ENCODE peak calls at places on chromosomes 13 and 19, in seven cellular contexts. D is activated naive CD4-positive, alpha-beta T cell; A is Peyer's patch; S is cardiac muscle cell; O is Karpas-422; W is effector memory CD4-positive, alpha-beta T cell; T is GF-D8. K is an unnamed sample.

GRCh38 chr19:18387395-18387794 is 1.4 kb downstream of the GDF15 start:
- DNase-seq in D (no peak), A (no peak), S (no peak), O (no peak), W (no peak), T (no peak), K (no peak)

GRCh38 chr19:48290341-48290922 is 20.6 kb downstream of the ZNF114 start:
- DNase-seq in D (no peak), A (no peak), S (peak; percentile 46), O (no peak), W (no peak), T (no peak), K (no peak)

GRCh38 chr19:39833160-39833463 is 850 bp downstream of the DYRK1B start:
- DNase-seq in D (no peak), A (no peak), S (no peak), O (no peak), W (no peak), T (no peak), K (no peak)

GRCh38 chr13:65733110-65733509 is 1497.0 kb downstream of the PCDH9 start:
- DNase-seq in D (no peak), A (no peak), S (no peak), O (no peak), W (no peak), T (no peak), K (no peak)

GRCh38 chr19:54136086-54136863 is 1.3 kb upstream of the CNOT3 start:
- DNase-seq in D (no peak), A (no peak), S (no peak), O (no peak), W (no peak), T (no peak), K (no peak)

GRCh38 chr13:80312012-80312704 is 28.8 kb downstream of the SPRY2 start:
- DNase-seq in D (no peak), A (no peak), S (no peak), O (no peak), W (no peak), T (no peak), K (no peak)

GRCh38 chr19:16208064-16208759 is 10.5 kb downstream of the AP1M1 start:
- DNase-seq in D (no peak), A (no peak), S (no peak), O (no peak), W (no peak), T (no peak), K (no peak)

GRCh38 chr19:4523306-4524110 is 5.2 kb upstream of the PLIN4 start:
- DNase-seq in D (no peak), A (peak; percentile 62), S (peak; percentile 63), O (peak; percentile 64), W (no peak), T (no peak), K (peak; percentile 70)

GRCh38 chr19:53818756-53819155 is 5.4 kb downstream of the NLRP12 start:
- DNase-seq in D (no peak), A (no peak), S (no peak), O (no peak), W (no peak), T (no peak), K (no peak)

GRCh38 chr19:42132851-42133528 is 744 bp upstream of the POU2F2 start:
- DNase-seq in D (peak; percentile 76), A (peak; percentile 84), S (peak; percentile 44), O (peak; percentile 94), W (peak; percentile 77), T (no peak), K (peak; percentile 81)

GRCh38 chr13:31090921-31091624 is 70.6 kb downstream of the HSPH1 start:
- DNase-seq in D (no peak), A (no peak), S (peak; percentile 53), O (no peak), W (no peak), T (no peak), K (no peak)

GRCh38 chr19:29381353-29382203 is 144.2 kb upstream of the VSTM2B start:
- DNase-seq in D (no peak), A (peak; percentile 11), S (no peak), O (no peak), W (no peak), T (no peak), K (peak; percentile 39)

GRCh38 chr19:23351806-23352205 is 43.5 kb downstream of the ZNF91 start:
- DNase-seq in D (no peak), A (no peak), S (no peak), O (no peak), W (no peak), T (no peak), K (no peak)

GRCh38 chr19:53549354-53549753 is 11.4 kb downstream of the ZNF331 start:
- DNase-seq in D (no peak), A (no peak), S (peak; percentile 91), O (no peak), W (no peak), T (peak; percentile 24), K (no peak)

GRCh38 chr13:107457686-107458085 is 757.6 kb downstream of the LIG4 start:
- DNase-seq in D (no peak), A (no peak), S (no peak), O (no peak), W (no peak), T (no peak), K (no peak)

GRCh38 chr13:23443110-23443509 is 9.6 kb upstream of the SACS start:
- DNase-seq in D (no peak), A (no peak), S (no peak), O (peak; percentile 86), W (no peak), T (no peak), K (no peak)

GRCh38 chr19:18700501-18701249 is 17.2 kb downstream of the CRTC1 start:
- DNase-seq in D (peak; percentile 43), A (peak; percentile 74), S (peak; percentile 53), O (peak; percentile 81), W (peak; percentile 54), T (peak; percentile 28), K (no peak)

GRCh38 chr13:57630661-57631606 is 610 bp upstream of the PCDH17 start:
- DNase-seq in D (no peak), A (no peak), S (peak; percentile 5), O (no peak), W (no peak), T (no peak), K (no peak)

GRCh38 chr19:1768248-1768647 is 14.9 kb downstream of the ONECUT3 start:
- DNase-seq in D (no peak), A (no peak), S (peak; percentile 22), O (no peak), W (no peak), T (no peak), K (no peak)

GRCh38 chr13:30107126-30107525 is 200.2 kb downstream of the KATNAL1 start:
- DNase-seq in D (no peak), A (no peak), S (no peak), O (no peak), W (no peak), T (no peak), K (no peak)

GRCh38 chr13:40974460-40975407 is 44.4 kb downstream of the ELF1 start:
- DNase-seq in D (no peak), A (no peak), S (peak; percentile 89), O (peak; percentile 83), W (peak; percentile 39), T (peak; percentile 94), K (no peak)

GRCh38 chr13:97726664-97727235 is 226.7 kb upstream of the IPO5 start:
- DNase-seq in D (no peak), A (no peak), S (peak; percentile 94), O (no peak), W (no peak), T (no peak), K (no peak)

GRCh38 chr13:85314686-85315085 is 484.5 kb downstream of the SLITRK6 start:
- DNase-seq in D (no peak), A (no peak), S (no peak), O (no peak), W (no peak), T (no peak), K (no peak)

GRCh38 chr19:41323430-41324125 is 13.6 kb downstream of the CCDC97 start:
- DNase-seq in D (no peak), A (no peak), S (peak; percentile 97), O (no peak), W (no peak), T (peak; percentile 73), K (no peak)

GRCh38 chr13:43569688-43570087 is 217.1 kb downstream of the ENOX1 start:
- DNase-seq in D (no peak), A (no peak), S (no peak), O (no peak), W (no peak), T (no peak), K (no peak)

GRCh38 chr19:50050406-50051223 is 24.8 kb downstream of the ZNF473 start:
- DNase-seq in D (peak; percentile 22), A (peak; percentile 78), S (peak; percentile 85), O (peak; percentile 87), W (peak; percentile 81), T (no peak), K (peak; percentile 74)

GRCh38 chr19:14479985-14480694 is 5.0 kb upstream of the PTGER1 start:
- DNase-seq in D (peak; percentile 58), A (no peak), S (peak; percentile 43), O (peak; percentile 87), W (peak; percentile 51), T (no peak), K (peak; percentile 85)

GRCh38 chr19:44112802-44113137 is 429 bp upstream of the ZNF225 start:
- DNase-seq in D (no peak), A (no peak), S (no peak), O (peak; percentile 42), W (no peak), T (no peak), K (no peak)

GRCh38 chr13:113775451-113776145 is 16.6 kb downstream of the TMEM255B start:
- DNase-seq in D (no peak), A (no peak), S (no peak), O (no peak), W (no peak), T (no peak), K (no peak)

GRCh38 chr13:30456290-30456689 is 9.4 kb downstream of the HMGB1 start:
- DNase-seq in D (no peak), A (no peak), S (peak; percentile 34), O (peak; percentile 64), W (no peak), T (no peak), K (no peak)

GRCh38 chr13:44601596-44601995 is 25.5 kb upstream of the TSC22D1 start:
- DNase-seq in D (no peak), A (no peak), S (no peak), O (no peak), W (no peak), T (no peak), K (no peak)

GRCh38 chr19:1501200-1501595 is 10.2 kb downstream of the REEP6 start:
- DNase-seq in D (no peak), A (peak; percentile 81), S (no peak), O (no peak), W (no peak), T (no peak), K (no peak)

GRCh38 chr19:55206664-55207500 is 2.4 kb downstream of the PTPRH start:
- DNase-seq in D (no peak), A (peak; percentile 95), S (peak; percentile 97), O (peak; percentile 71), W (no peak), T (no peak), K (no peak)

GRCh38 chr13:83865161-83866137 is 16.8 kb downstream of the SLITRK1 start:
- DNase-seq in D (no peak), A (no peak), S (no peak), O (no peak), W (no peak), T (no peak), K (no peak)

GRCh38 chr19:10915511-10916091 is 12.8 kb downstream of the YIPF2 start:
- DNase-seq in D (no peak), A (no peak), S (peak; percentile 56), O (no peak), W (no peak), T (no peak), K (no peak)

GRCh38 chr13:24269803-24270202 is 39.6 kb upstream of the C1QTNF9 start:
- DNase-seq in D (no peak), A (no peak), S (peak; percentile 7), O (no peak), W (no peak), T (no peak), K (no peak)

GRCh38 chr19:15297416-15298224 is 34.7 kb downstream of the BRD4 start:
- DNase-seq in D (no peak), A (no peak), S (peak; percentile 57), O (no peak), W (no peak), T (peak; percentile 22), K (no peak)

GRCh38 chr19:17488593-17489391 is 18.5 kb downstream of the SLC27A1 start:
- DNase-seq in D (peak; percentile 24), A (peak; percentile 93), S (peak; percentile 38), O (peak; percentile 95), W (peak; percentile 60), T (peak; percentile 64), K (peak; percentile 84)